ENCODE peak calls at places on chromosomes 16 and 17, in four cellular contexts. X is epithelial cell of esophagus; U is hepatocyte; W is CD8-positive, alpha-beta T cell. H is an unnamed sample.

GRCh38 chr17:65020284-65020683 is 36.3 kb downstream of the GNA13 start:
- DNase-seq in W (no peak), U (peak), X (peak), H (no peak)

GRCh38 chr17:77011173-77012011 is 129.4 kb upstream of the SEC14L1 start:
- DNase-seq in U (peak), X (peak), W (peak), H (no peak)

GRCh38 chr17:7173687-7174602 is 5.2 kb downstream of the ASGR1 start:
- DNase-seq in X (peak), U (peak), W (peak), H (peak)

GRCh38 chr17:63697341-63698286 is 2.3 kb downstream of the LIMD2 start:
- DNase-seq in U (peak), W (peak), X (peak), H (no peak)

GRCh38 chr16:75099738-75100615 is 16.6 kb downstream of the LDHD start:
- DNase-seq in U (no peak), X (no peak), W (peak), H (no peak)

GRCh38 chr17:2724783-2725164 is 13.2 kb upstream of the CLUH start:
- DNase-seq in X (peak), U (peak), W (no peak), H (no peak)

GRCh38 chr17:77944390-77945222 is 13.9 kb upstream of the TNRC6C start:
- DNase-seq in W (no peak), X (no peak), U (no peak), H (no peak)

GRCh38 chr17:44280383-44280782 is 12.4 kb upstream of the SLC4A1 start:
- DNase-seq in X (no peak), W (no peak), U (no peak), H (no peak)

GRCh38 chr17:80678621-80679020 is 134.0 kb downstream of the RPTOR start:
- DNase-seq in W (no peak), U (peak), X (peak), H (no peak)

GRCh38 chr16:56789360-56789759 is 59.4 kb downstream of the NUP93 start:
- DNase-seq in U (peak), W (no peak), X (peak), H (no peak)
- TF ChIP-seq CTCF in U (peak), W (peak), X (peak), H (no peak)

GRCh38 chr16:57801856-57802634 is at the start of gene KIFC3:
- DNase-seq in X (peak), U (peak), W (peak), H (peak)
- TF ChIP-seq CTCF in X (no peak), U (no peak), W (no peak), H (peak)

GRCh38 chr16:73560497-73560896 is 512.6 kb upstream of the ZFHX3 start:
- DNase-seq in W (no peak), U (no peak), X (no peak), H (no peak)
- TF ChIP-seq CTCF in W (no peak), U (no peak), X (no peak), H (no peak)

DNA sequence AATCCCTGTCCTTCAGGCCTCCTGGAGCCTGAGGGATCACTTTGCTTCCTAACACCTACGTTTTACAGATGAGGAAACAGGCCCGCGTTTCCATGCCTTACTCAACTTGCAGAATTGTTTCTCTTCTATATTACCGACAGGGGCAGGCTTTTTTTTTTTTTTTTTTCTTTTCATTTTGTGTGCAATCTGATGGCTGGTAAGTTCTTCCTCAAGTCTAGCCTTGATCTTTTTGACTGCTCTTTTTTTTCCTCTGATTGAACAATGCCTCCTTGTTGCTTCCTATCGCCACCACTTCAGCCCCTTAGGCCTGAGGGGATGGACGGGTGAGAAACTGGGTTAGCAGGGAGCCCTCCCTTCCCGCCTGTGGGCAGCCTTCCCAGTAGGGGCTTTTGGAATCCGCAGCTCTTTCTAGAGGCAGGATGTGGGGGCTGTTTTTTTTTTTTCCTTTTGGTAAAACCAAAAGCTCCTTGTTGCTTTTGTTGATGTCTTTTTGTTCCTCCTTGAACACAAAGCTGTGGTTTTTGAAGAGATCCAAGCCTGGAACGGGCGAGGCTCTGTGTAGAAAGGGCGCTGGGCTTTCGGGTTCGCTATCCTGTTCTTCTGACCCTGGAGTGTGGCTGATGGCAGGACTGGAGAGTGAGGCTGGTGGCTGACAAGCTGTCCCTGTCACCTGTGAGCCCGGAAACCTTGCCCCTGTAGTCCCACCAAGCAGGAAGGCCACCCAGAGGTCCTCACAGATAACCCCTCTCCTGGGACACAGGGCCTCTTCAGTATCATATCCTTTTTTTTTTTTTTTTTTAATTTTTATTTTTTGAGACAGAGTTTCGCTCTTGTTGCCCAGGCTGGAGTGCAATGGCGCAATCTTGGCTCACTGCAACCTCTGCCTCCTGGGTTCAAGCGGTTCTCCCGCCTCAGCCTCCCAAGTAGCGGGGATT is 14.0 kb downstream of the LASP1 start:
- DNase-seq in W (no peak), X (peak), U (peak), H (no peak)
- TF ChIP-seq CTCF in W (no peak), X (peak), U (no peak), H (no peak)

GRCh38 chr17:79299349-79299748 is 224.7 kb downstream of the ENGASE start:
- DNase-seq in W (no peak), U (no peak), X (no peak), H (no peak)
- TF ChIP-seq CTCF in W (no peak), U (no peak), X (no peak), H (no peak)